ENCODE peak calls at places on chromosomes 12 and 14, in seven cellular contexts. E is stimulated activated CD8-positive, alpha-beta memory T cell treated with anti-CD3 and anti-CD28 coated beads, Interleukin-4, amount 100 ng/mL, for 1 hour; B is astrocyte of the spinal cord; J is A673; T is spleen; U is activated CD8-positive, alpha-beta memory T cell treated with anti-CD3 and anti-CD28 coated beads, Interleukin-2, amount 10 ng/mL, durations not matched to agents 7 days and 5 days; R is NCI-H82. M is an unnamed sample.

GRCh38 chr14:87874676-87875075 is 118.3 kb downstream of the GALC start:
- DNase-seq in U (no peak), B (no peak), R (no peak), J (no peak), E (no peak), T (no peak), M (no peak)

GRCh38 chr12:6494968-6495367 is 1.1 kb downstream of the NCAPD2 start:
- DNase-seq in J (peak; percentile 22), B (no peak), E (no peak), T (no peak), R (no peak), U (no peak), M (no peak)

GRCh38 chr14:100536141-100536540 is 51.1 kb downstream of the BEGAIN start:
- DNase-seq in E (no peak), B (no peak), J (no peak), T (peak; percentile 58), R (no peak), U (no peak), M (no peak)

GRCh38 chr14:76719664-76720063 is 41.6 kb upstream of the VASH1 start:
- DNase-seq in E (no peak), J (no peak), B (no peak), R (no peak), U (no peak), T (no peak), M (no peak)

GRCh38 chr12:109469516-109469915 is 7.6 kb downstream of the KCTD10 start:
- DNase-seq in R (no peak), E (no peak), U (no peak), B (no peak), T (no peak), J (no peak), M (peak; percentile 47)

GRCh38 chr12:132063491-132063890 is 80.6 kb downstream of the DDX51 start:
- DNase-seq in U (no peak), T (no peak), J (no peak), E (no peak), B (no peak), R (no peak), M (no peak)

GRCh38 chr14:95047754-95048153 is 109.6 kb downstream of the DICER1 start:
- DNase-seq in R (peak; percentile 93), B (no peak), U (no peak), J (no peak), T (peak; percentile 31), E (no peak), M (no peak)

GRCh38 chr14:99006271-99006670 is 265.7 kb downstream of the BCL11B start:
- DNase-seq in U (no peak), B (no peak), R (no peak), E (no peak), T (no peak), J (no peak), M (no peak)

GRCh38 chr12:18794000-18794399 is 56.1 kb downstream of the CAPZA3 start:
- DNase-seq in B (no peak), U (no peak), E (no peak), J (no peak), T (no peak), R (no peak), M (no peak)

M was measured in immature natural killer cell.